ENCODE peak calls at places on chromosomes 6 and 20, in five cellular contexts. J is BE2C, F is AG10803, P is psoas muscle, V is A549. B is an unnamed sample.

GRCh38 chr6:40997256-40997957 is 41.6 kb downstream of the UNC5CL start:
- DNase-seq in F (peak), P (no peak), V (peak), J (no peak), B (peak)

GRCh38 chr6:14734416-14735340 is 511.2 kb upstream of the JARID2 start:
- DNase-seq in F (peak), P (no peak), V (no peak), J (no peak), B (no peak)

GRCh38 chr20:41230136-41230535 is 87.4 kb downstream of the ZHX3 start:
- DNase-seq in J (no peak), F (no peak), P (no peak), V (no peak), B (no peak)

GRCh38 chr6:56932891-56933473 is 21.9 kb upstream of the BEND6 start:
- DNase-seq in P (no peak), V (no peak), J (no peak), F (no peak), B (no peak)

GRCh38 chr6:88492241-88492640 is 326.1 kb upstream of the CNR1 start:
- DNase-seq in P (no peak), V (no peak), J (no peak), F (no peak), B (no peak)

GRCh38 chr6:21856096-21856825 is 262.7 kb downstream of the SOX4 start:
- DNase-seq in F (peak), P (no peak), V (peak), J (no peak), B (no peak)

GRCh38 chr6:37822851-37823682 is 3.5 kb downstream of the ZFAND3 start:
- DNase-seq in J (peak), P (no peak), F (peak), V (no peak), B (no peak)

GRCh38 chr6:45727824-45728449 is 287.7 kb downstream of the CLIC5 start:
- DNase-seq in J (no peak), P (no peak), V (no peak), F (no peak), B (no peak)

GRCh38 chr6:15960740-15961629 is 167.9 kb upstream of the MYLIP start:
- DNase-seq in J (no peak), V (no peak), P (no peak), F (no peak), B (no peak)

GRCh38 chr6:162845972-162846371 is 118.2 kb downstream of the PACRG start:
- DNase-seq in F (no peak), P (no peak), J (no peak), V (no peak), B (no peak)

GRCh38 chr6:117477988-117478852 is 4.3 kb upstream of the DCBLD1 start:
- DNase-seq in F (no peak), J (peak), V (no peak), P (no peak), B (no peak)

GRCh38 chr6:53956068-53956711 is 155.1 kb upstream of the MLIP start:
- DNase-seq in F (peak), J (peak), P (peak), V (peak), B (no peak)

GRCh38 chr6:79672631-79673065 is 41.5 kb downstream of the SH3BGRL2 start:
- DNase-seq in P (no peak), F (peak), J (no peak), V (peak), B (no peak)

GRCh38 chr6:90537027-90537426 is 49.8 kb downstream of the MAP3K7 start:
- DNase-seq in J (no peak), F (peak), V (no peak), P (no peak), B (no peak)

GRCh38 chr6:107082045-107082444 is 33.3 kb downstream of the BEND3 start:
- DNase-seq in P (no peak), J (no peak), F (peak), V (no peak), B (no peak)

GRCh38 chr6:87929843-87930288 is 117.8 kb upstream of the SPACA1 start:
- DNase-seq in P (peak), J (peak), F (peak), V (peak), B (peak)

GRCh38 chr20:23419995-23420901 is 1.0 kb downstream of the NAPB start:
- DNase-seq in P (peak), V (peak), F (peak), J (peak), B (no peak)

GRCh38 chr6:139764498-139764986 is 390.1 kb upstream of the CITED2 start:
- DNase-seq in F (peak), J (no peak), P (peak), V (peak), B (peak)

GRCh38 chr6:110542311-110543024 is 66.1 kb upstream of the SLC22A16 start:
- DNase-seq in J (peak), P (no peak), V (no peak), F (peak), B (no peak)

GRCh38 chr20:35039146-35039545 is 53.5 kb downstream of the TRPC4AP start:
- DNase-seq in F (no peak), P (no peak), V (no peak), J (no peak), B (no peak)

GRCh38 chr6:105644073-105644489 is 241.2 kb upstream of the PREP start:
- DNase-seq in P (no peak), J (no peak), V (no peak), F (no peak), B (no peak)

GRCh38 chr20:12679456-12679855 is 329.3 kb upstream of the SPTLC3 start:
- DNase-seq in J (no peak), F (no peak), V (no peak), P (no peak), B (no peak)

GRCh38 chr6:150286919-150287318 is 81.9 kb upstream of the IYD start:
- DNase-seq in V (no peak), P (no peak), J (no peak), F (no peak), B (no peak)

GRCh38 chr20:34874094-34874654 is 1.5 kb upstream of the GGT7 start:
- DNase-seq in J (peak), P (peak), F (peak), V (peak), B (peak)

GRCh38 chr6:157443066-157443800 is 62.2 kb downstream of the ZDHHC14 start:
- DNase-seq in V (no peak), F (peak), P (no peak), J (no peak), B (no peak)

GRCh38 chr20:40769677-40770285 is 80.7 kb upstream of the MAFB start:
- DNase-seq in J (no peak), V (no peak), F (no peak), P (no peak), B (no peak)

GRCh38 chr6:106858653-106859092 is 115.9 kb downstream of the CD24 start:
- DNase-seq in V (no peak), J (no peak), F (peak), P (no peak), B (no peak)

GRCh38 chr20:10636326-10636818 is 37.4 kb downstream of the JAG1 start:
- DNase-seq in F (peak), J (no peak), P (no peak), V (no peak), B (no peak)

GRCh38 chr6:64325093-64325492 is 689.5 kb downstream of the PHF3 start:
- DNase-seq in J (no peak), P (no peak), F (no peak), V (no peak), B (no peak)

GRCh38 chr6:4864534-4864933 is 88.3 kb downstream of the CDYL start:
- DNase-seq in F (no peak), V (no peak), P (no peak), J (no peak), B (no peak)

GRCh38 chr20:62765432-62766070 is 30.7 kb upstream of the MRGBP start:
- DNase-seq in J (no peak), F (no peak), P (peak), V (no peak), B (no peak)

GRCh38 chr20:37303637-37304036 is 14.2 kb downstream of the MANBAL start:
- DNase-seq in P (no peak), J (no peak), F (no peak), V (no peak), B (no peak)

GRCh38 chr20:25466846-25467245 is 59.4 kb downstream of the GINS1 start:
- DNase-seq in P (no peak), J (no peak), F (no peak), V (no peak), B (no peak)

GRCh38 chr6:26217714-26218075 is 130.5 kb downstream of the HFE start:
- DNase-seq in P (no peak), F (no peak), V (no peak), J (no peak), B (no peak)

GRCh38 chr20:58649288-58650180 is 1.5 kb upstream of the STX16 start:
- DNase-seq in V (no peak), J (no peak), P (peak), F (no peak), B (peak)

GRCh38 chr6:29451471-29452193 is 5.2 kb downstream of the OR11A1 start:
- DNase-seq in V (no peak), F (no peak), J (no peak), P (no peak), B (no peak)

B was measured in right atrium auricular region.